ENCODE peak calls at places on chromosomes 5 and 9, in seven cellular contexts. One of them, this sample, is unnamed.
A peak's percentile ranks its signal among the peaks of the same experiment; 100 is the strongest.

GRCh38 chr5:91311168-91311696 is 71.9 kb downstream of the ARRDC3 start:
- DNase-seq in SK-N-SH: no peak
- DNase-seq in K562: no peak
- DNase-seq in H1: no peak
- DNase-seq in GM12878: no peak
- DNase-seq in HCT116: no peak
- DNase-seq in HepG2: no peak
- DNase-seq in this sample: no peak

GRCh38 chr9:18795947-18796705 is 236.9 kb downstream of the SAXO1 start:
- DNase-seq in K562: no peak
- DNase-seq in H1: no peak
- DNase-seq in SK-N-SH: no peak
- DNase-seq in HepG2: no peak
- DNase-seq in HCT116: no peak
- DNase-seq in GM12878: no peak
- DNase-seq in this sample: no peak

GRCh38 chr5:33824516-33825195 is 67.1 kb downstream of the ADAMTS12 start:
- DNase-seq in HepG2: no peak
- DNase-seq in H1: no peak
- DNase-seq in SK-N-SH: no peak
- DNase-seq in GM12878: peak; percentile 43
- DNase-seq in K562: no peak
- DNase-seq in HCT116: no peak
- DNase-seq in this sample: no peak

GRCh38 chr5:6704361-6704851 is 8.8 kb upstream of the TENT4A start:
- DNase-seq in H1: no peak
- DNase-seq in HCT116: no peak
- DNase-seq in K562: no peak
- DNase-seq in HepG2: no peak
- DNase-seq in GM12878: no peak
- DNase-seq in SK-N-SH: no peak
- DNase-seq in this sample: no peak

GRCh38 chr5:131396882-131397281 is 133.0 kb downstream of the CDC42SE2 start:
- DNase-seq in HCT116: no peak
- DNase-seq in H1: no peak
- DNase-seq in SK-N-SH: no peak
- DNase-seq in K562: no peak
- DNase-seq in HepG2: no peak
- DNase-seq in GM12878: no peak
- DNase-seq in this sample: no peak

GRCh38 chr5:24397601-24398000 is 247.2 kb downstream of the CDH10 start:
- DNase-seq in HCT116: no peak
- DNase-seq in H1: no peak
- DNase-seq in HepG2: no peak
- DNase-seq in GM12878: no peak
- DNase-seq in SK-N-SH: no peak
- DNase-seq in K562: no peak
- DNase-seq in this sample: no peak

GRCh38 chr9:129151469-129151868 is 26.6 kb downstream of the IER5L start:
- DNase-seq in SK-N-SH: no peak
- DNase-seq in K562: no peak
- DNase-seq in H1: no peak
- DNase-seq in GM12878: no peak
- DNase-seq in HepG2: no peak
- DNase-seq in HCT116: no peak
- DNase-seq in this sample: no peak

GRCh38 chr9:134168731-134169130 is 4.4 kb upstream of the RNU6ATAC start:
- DNase-seq in GM12878: no peak
- DNase-seq in K562: peak; percentile 31
- DNase-seq in SK-N-SH: no peak
- DNase-seq in HCT116: no peak
- DNase-seq in HepG2: peak; percentile 17
- DNase-seq in H1: no peak
- DNase-seq in this sample: no peak

GRCh38 chr5:113574417-113574816 is 60.9 kb downstream of the YTHDC2 start:
- DNase-seq in HepG2: no peak
- DNase-seq in SK-N-SH: no peak
- DNase-seq in K562: peak; percentile 35
- DNase-seq in GM12878: no peak
- DNase-seq in HCT116: no peak
- DNase-seq in H1: no peak
- DNase-seq in this sample: no peak

GRCh38 chr5:75558972-75559632 is 47.4 kb downstream of the POLK start:
- DNase-seq in HepG2: no peak
- DNase-seq in GM12878: no peak
- DNase-seq in SK-N-SH: no peak
- DNase-seq in HCT116: no peak
- DNase-seq in K562: no peak
- DNase-seq in H1: no peak
- DNase-seq in this sample: no peak

GRCh38 chr9:90309809-90310522 is 332.7 kb downstream of the DIRAS2 start:
- DNase-seq in H1: no peak
- DNase-seq in SK-N-SH: no peak
- DNase-seq in HepG2: no peak
- DNase-seq in K562: no peak
- DNase-seq in HCT116: no peak
- DNase-seq in GM12878: no peak
- DNase-seq in this sample: no peak

GRCh38 chr5:133117166-133117929 is 65.5 kb downstream of the HSPA4 start:
- DNase-seq in HCT116: no peak
- DNase-seq in H1: no peak
- DNase-seq in HepG2: no peak
- DNase-seq in K562: no peak
- DNase-seq in SK-N-SH: no peak
- DNase-seq in GM12878: no peak
- DNase-seq in this sample: no peak

GRCh38 chr9:94817291-94818195 is 91.0 kb downstream of the AOPEP start:
- DNase-seq in GM12878: no peak
- DNase-seq in H1: no peak
- DNase-seq in HepG2: no peak
- DNase-seq in K562: no peak
- DNase-seq in SK-N-SH: no peak
- DNase-seq in HCT116: no peak
- DNase-seq in this sample: peak; percentile 59

GRCh38 chr5:138541511-138541910 is 1.5 kb downstream of the ETF1 start:
- DNase-seq in HCT116: no peak
- DNase-seq in GM12878: no peak
- DNase-seq in HepG2: no peak
- DNase-seq in H1: no peak
- DNase-seq in SK-N-SH: no peak
- DNase-seq in K562: no peak
- DNase-seq in this sample: no peak

GRCh38 chr5:143514915-143515314 is 111.4 kb upstream of the NR3C1 start:
- DNase-seq in SK-N-SH: no peak
- DNase-seq in HepG2: no peak
- DNase-seq in K562: no peak
- DNase-seq in GM12878: no peak
- DNase-seq in H1: no peak
- DNase-seq in HCT116: no peak
- DNase-seq in this sample: no peak

GRCh38 chr5:115262066-115262404 is 642 bp downstream of the PGGT1B start:
- DNase-seq in HCT116: no peak
- DNase-seq in SK-N-SH: no peak
- DNase-seq in K562: peak; percentile 37
- DNase-seq in H1: no peak
- DNase-seq in GM12878: peak; percentile 23
- DNase-seq in HepG2: peak; percentile 4
- DNase-seq in this sample: peak; percentile 4

GRCh38 chr9:89604463-89605180 is at the start of gene GADD45G:
- DNase-seq in SK-N-SH: peak; percentile 92
- DNase-seq in K562: peak; percentile 70
- DNase-seq in H1: peak; percentile 94
- DNase-seq in GM12878: no peak
- DNase-seq in HepG2: no peak
- DNase-seq in HCT116: no peak
- DNase-seq in this sample: peak; percentile 83

GRCh38 chr5:26700759-26701384 is 337.5 kb downstream of the CDH9 start:
- DNase-seq in HepG2: peak; percentile 45
- DNase-seq in H1: no peak
- DNase-seq in SK-N-SH: peak; percentile 38
- DNase-seq in GM12878: no peak
- DNase-seq in K562: peak; percentile 52
- DNase-seq in HCT116: no peak
- DNase-seq in this sample: peak; percentile 78

GRCh38 chr5:153782589-153783238 is 256.0 kb downstream of the FAM114A2 start:
- DNase-seq in HepG2: no peak
- DNase-seq in HCT116: no peak
- DNase-seq in GM12878: no peak
- DNase-seq in H1: peak; percentile 47
- DNase-seq in K562: no peak
- DNase-seq in SK-N-SH: no peak
- DNase-seq in this sample: no peak

GRCh38 chr5:74765929-74766328 is 988 bp downstream of the GFM2 start:
- DNase-seq in K562: no peak
- DNase-seq in SK-N-SH: no peak
- DNase-seq in HepG2: no peak
- DNase-seq in H1: no peak
- DNase-seq in HCT116: no peak
- DNase-seq in GM12878: no peak
- DNase-seq in this sample: no peak

DNA sequence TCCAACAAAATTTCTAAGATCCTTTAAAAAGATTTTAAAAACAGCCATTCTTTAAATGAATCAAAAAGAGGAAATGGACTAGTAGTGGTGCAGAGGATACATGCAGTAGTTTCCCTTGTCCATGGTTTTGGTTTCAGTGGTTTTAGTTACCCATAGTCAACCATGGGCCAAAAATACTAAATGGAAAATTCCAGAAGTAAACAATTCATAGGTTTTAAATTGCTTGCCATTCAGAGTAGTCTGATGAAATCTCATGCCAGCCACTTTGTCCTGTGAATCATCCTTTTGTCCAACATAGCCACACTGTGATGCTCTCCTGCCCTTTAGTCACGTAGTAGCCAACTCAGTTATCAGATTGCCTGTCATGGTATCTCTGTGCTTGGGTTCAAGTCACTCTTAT is 286.1 kb downstream of the ANXA1 start:
- DNase-seq in SK-N-SH: no peak
- DNase-seq in H1: no peak
- DNase-seq in K562: no peak
- DNase-seq in GM12878: no peak
- DNase-seq in HepG2: peak; percentile 10
- DNase-seq in HCT116: peak; percentile 3
- DNase-seq in this sample: no peak
- TF ChIP-seq JUND in SK-N-SH: no peak
- TF ChIP-seq JUND in H1: no peak
- TF ChIP-seq JUND in K562: no peak
- TF ChIP-seq JUND in GM12878: no peak
- TF ChIP-seq JUND in HepG2: no peak
- TF ChIP-seq JUND in HCT116: no peak
- TF ChIP-seq JUND in this sample: no peak

GRCh38 chr5:149083846-149084245 is 21.0 kb upstream of the SH3TC2 start:
- DNase-seq in SK-N-SH: no peak
- DNase-seq in GM12878: no peak
- DNase-seq in H1: no peak
- DNase-seq in HCT116: no peak
- DNase-seq in K562: no peak
- DNase-seq in HepG2: no peak
- DNase-seq in this sample: no peak

GRCh38 chr5:149082271-149082670 is 19.4 kb upstream of the SH3TC2 start:
- DNase-seq in SK-N-SH: no peak
- DNase-seq in K562: no peak
- DNase-seq in HCT116: no peak
- DNase-seq in HepG2: no peak
- DNase-seq in H1: no peak
- DNase-seq in GM12878: no peak
- DNase-seq in this sample: no peak

GRCh38 chr5:149080294-149080693 is 17.4 kb upstream of the SH3TC2 start:
- DNase-seq in H1: no peak
- DNase-seq in HCT116: no peak
- DNase-seq in K562: no peak
- DNase-seq in GM12878: no peak
- DNase-seq in SK-N-SH: no peak
- DNase-seq in HepG2: no peak
- DNase-seq in this sample: no peak

DNA sequence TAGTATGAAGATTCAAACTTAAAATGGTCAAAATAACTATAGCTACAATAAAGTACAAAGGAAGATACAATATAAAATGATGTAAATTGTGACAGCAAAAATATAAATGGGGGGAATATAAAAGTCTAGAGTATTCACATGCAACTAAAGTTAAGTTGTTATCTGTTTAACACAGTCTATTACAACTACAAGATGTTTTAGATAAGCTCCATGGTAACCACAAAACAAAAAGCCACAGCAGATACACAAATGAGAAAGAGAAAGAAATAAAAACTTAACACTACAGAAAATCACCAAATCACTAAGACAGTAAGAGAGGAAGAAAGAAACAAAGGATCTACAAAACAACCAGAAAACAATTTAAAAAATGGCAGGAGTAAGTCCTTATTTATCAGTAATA is 17.0 kb upstream of the SH3TC2 start:
- DNase-seq in SK-N-SH: no peak
- DNase-seq in H1: no peak
- DNase-seq in GM12878: no peak
- DNase-seq in HCT116: no peak
- DNase-seq in K562: peak; percentile 42
- DNase-seq in HepG2: no peak
- DNase-seq in this sample: no peak
- TF ChIP-seq JUND in SK-N-SH: no peak
- TF ChIP-seq JUND in H1: no peak
- TF ChIP-seq JUND in GM12878: no peak
- TF ChIP-seq JUND in HCT116: no peak
- TF ChIP-seq JUND in K562: no peak
- TF ChIP-seq JUND in HepG2: no peak
- TF ChIP-seq JUND in this sample: no peak

GRCh38 chr5:66993448-66993847 is 203.2 kb downstream of the CD180 start:
- DNase-seq in HepG2: no peak
- DNase-seq in K562: no peak
- DNase-seq in HCT116: no peak
- DNase-seq in GM12878: no peak
- DNase-seq in H1: no peak
- DNase-seq in SK-N-SH: no peak
- DNase-seq in this sample: no peak
- TF ChIP-seq JUND in HepG2: no peak
- TF ChIP-seq JUND in K562: no peak
- TF ChIP-seq JUND in HCT116: no peak
- TF ChIP-seq JUND in GM12878: no peak
- TF ChIP-seq JUND in H1: no peak
- TF ChIP-seq JUND in SK-N-SH: no peak
- TF ChIP-seq JUND in this sample: no peak

DNA sequence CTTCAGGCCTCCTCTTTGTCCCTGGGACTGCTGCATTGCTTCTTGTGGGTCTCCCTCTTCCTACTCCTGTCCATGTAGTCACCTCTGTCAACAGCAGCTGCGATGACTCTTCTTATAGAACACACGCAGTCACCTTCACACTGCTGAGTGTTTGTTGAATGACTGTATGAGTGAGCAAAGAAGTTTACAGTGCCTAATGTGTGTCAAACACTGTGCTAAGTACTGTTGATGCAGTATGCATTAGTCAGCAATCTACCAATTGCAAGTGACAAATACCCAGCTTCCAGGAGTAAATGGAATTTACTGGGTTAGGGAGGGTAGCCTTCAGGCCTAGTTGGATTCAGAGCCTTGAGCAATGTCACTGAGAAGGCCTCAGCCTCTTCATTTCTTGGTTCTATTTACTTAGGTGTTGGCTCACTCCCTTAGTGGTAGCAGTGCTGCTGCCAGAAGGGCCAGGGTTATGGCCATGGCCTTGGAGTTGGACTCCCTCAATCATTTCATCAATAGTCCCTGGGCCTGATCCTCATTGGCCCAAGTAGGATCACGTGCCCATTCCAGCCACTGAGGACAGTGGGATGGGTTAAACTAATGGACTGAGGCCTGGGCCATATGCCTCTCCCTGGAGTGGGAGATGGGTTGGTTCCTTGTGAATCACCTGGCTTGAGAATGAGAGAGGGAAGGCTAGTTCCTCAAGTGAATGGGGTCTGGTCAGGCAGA is 93.5 kb downstream of the RGS3 start:
- DNase-seq in GM12878: no peak
- DNase-seq in K562: no peak
- DNase-seq in HepG2: no peak
- DNase-seq in HCT116: no peak
- DNase-seq in SK-N-SH: no peak
- DNase-seq in H1: no peak
- DNase-seq in this sample: no peak
- TF ChIP-seq JUND in GM12878: no peak
- TF ChIP-seq JUND in K562: no peak
- TF ChIP-seq JUND in HepG2: no peak
- TF ChIP-seq JUND in HCT116: no peak
- TF ChIP-seq JUND in SK-N-SH: no peak
- TF ChIP-seq JUND in H1: no peak
- TF ChIP-seq JUND in this sample: no peak

This sample was measured in T47D.